ENCODE peak calls at places on chromosomes 4 and X, in seven cellular contexts. L is K562, Y is A549, F is SK-N-SH, C is HepG2, I is HCT116, N is endothelial cell of umbilical vein. P is an unnamed sample.

GRCh38 chrX:47854474-47854873 is 17.8 kb downstream of the ZNF81 start:
- DNase-seq in C (no peak), N (peak), I (no peak), L (no peak), Y (no peak), F (peak), P (peak)

GRCh38 chr4:123856689-123857545 is 460.3 kb downstream of the SPRY1 start:
- DNase-seq in Y (peak), I (no peak), F (peak), N (peak), L (no peak), C (peak), P (peak)

GRCh38 chrX:15451913-15452312 is 41.2 kb downstream of the PIR start:
- DNase-seq in I (no peak), L (no peak), N (no peak), C (no peak), Y (no peak), F (no peak), P (no peak)

GRCh38 chrX:136863826-136864225 is 16.7 kb downstream of the RBMX start:
- DNase-seq in F (no peak), Y (no peak), I (no peak), N (no peak), L (no peak), C (no peak), P (no peak)

GRCh38 chr4:38672247-38673071 is 8.5 kb downstream of the KLF3 start:
- DNase-seq in N (no peak), F (peak), L (peak), C (peak), I (no peak), Y (peak), P (no peak)

GRCh38 chrX:155881158-155881993 is at the start of gene VAMP7:
- DNase-seq in L (peak), N (peak), F (peak), C (peak), Y (peak), I (peak), P (peak)

GRCh38 chrX:9873952-9874351 is 87.7 kb downstream of the SHROOM2 start:
- DNase-seq in C (peak), Y (peak), L (peak), F (peak), N (peak), I (peak), P (peak)

GRCh38 chrX:129193357-129193756 is 329.9 kb downstream of the SMARCA1 start:
- DNase-seq in L (no peak), C (peak), Y (no peak), F (no peak), N (no peak), I (no peak), P (no peak)

GRCh38 chr4:51843309-51844156 is 580 bp downstream of the DCUN1D4 start:
- DNase-seq in C (peak), Y (peak), N (peak), F (peak), L (peak), I (no peak), P (peak)

GRCh38 chr4:90064196-90064595 is 63.0 kb upstream of the CCSER1 start:
- DNase-seq in L (no peak), Y (no peak), C (no peak), N (no peak), I (no peak), F (no peak), P (no peak)

GRCh38 chrX:40174594-40175415 is 77.0 kb upstream of the BCOR start:
- DNase-seq in Y (peak), I (no peak), N (peak), F (peak), L (no peak), C (peak), P (peak)

GRCh38 chrX:55907968-55908607 is 190.5 kb downstream of the RRAGB start:
- DNase-seq in I (peak), Y (peak), N (peak), F (no peak), C (no peak), L (peak), P (no peak)

GRCh38 chrX:136780738-136781137 is at the start of gene ARHGEF6:
- DNase-seq in Y (no peak), C (no peak), I (no peak), L (no peak), F (no peak), N (no peak), P (peak)

GRCh38 chr4:30103455-30103854 is 616.7 kb upstream of the PCDH7 start:
- DNase-seq in Y (no peak), I (no peak), C (no peak), N (peak), F (no peak), L (no peak), P (no peak)

GRCh38 chr4:8038702-8039251 is 99.1 kb upstream of the AFAP1 start:
- DNase-seq in F (no peak), C (no peak), L (no peak), N (no peak), Y (no peak), I (no peak), P (no peak)

GRCh38 chrX:24396236-24396929 is 35.9 kb downstream of the SUPT20HL1 start:
- DNase-seq in F (no peak), N (peak), C (no peak), L (no peak), I (no peak), Y (no peak), P (peak)

GRCh38 chr4:106418444-106418843 is 49.9 kb upstream of the GIMD1 start:
- DNase-seq in I (no peak), L (no peak), N (no peak), C (no peak), Y (no peak), F (peak), P (no peak)

GRCh38 chr4:181835348-181835747 is 407.9 kb upstream of the TENM3 start:
- DNase-seq in C (no peak), Y (no peak), I (no peak), N (no peak), L (no peak), F (no peak), P (no peak)

GRCh38 chr4:168831919-168832745 is 177.9 kb downstream of the CBR4 start:
- DNase-seq in L (peak), I (peak), Y (peak), C (peak), N (peak), F (peak), P (peak)

GRCh38 chrX:130829526-130830515 is 73.2 kb downstream of the ENOX2 start:
- DNase-seq in F (no peak), L (no peak), C (no peak), Y (no peak), I (no peak), N (no peak), P (peak)

GRCh38 chr4:151475338-151475737 is 66.4 kb downstream of the FHIP1A start:
- DNase-seq in C (no peak), N (no peak), L (no peak), I (no peak), F (no peak), Y (no peak), P (no peak)

GRCh38 chr4:7753271-7753670 is 186.4 kb downstream of the AFAP1 start:
- DNase-seq in F (no peak), L (no peak), C (no peak), Y (no peak), I (no peak), N (no peak), P (no peak)

GRCh38 chr4:88097781-88098180 is 60.7 kb downstream of the ABCG2 start:
- DNase-seq in C (no peak), Y (no peak), I (no peak), F (no peak), N (no peak), L (no peak), P (no peak)

GRCh38 chr4:56511098-56511497 is 5.5 kb downstream of the ARL9 start:
- DNase-seq in N (no peak), I (no peak), L (no peak), F (no peak), Y (no peak), C (no peak), P (no peak)

GRCh38 chr4:126734465-126734864 is 898.3 kb upstream of the INTU start:
- DNase-seq in I (no peak), Y (no peak), C (no peak), F (no peak), N (no peak), L (no peak), P (no peak)

GRCh38 chr4:80153800-80154546 is 43.3 kb upstream of the PRDM8 start:
- DNase-seq in N (no peak), Y (no peak), I (no peak), F (peak), C (no peak), L (no peak), P (no peak)

GRCh38 chr4:105146286-105147219 is at the start of gene TET2:
- DNase-seq in F (peak), N (peak), C (peak), L (peak), Y (peak), I (peak), P (peak)

GRCh38 chr4:7938513-7939376 is 916 bp downstream of the AFAP1 start:
- DNase-seq in I (no peak), Y (peak), L (no peak), F (peak), C (no peak), N (peak), P (no peak)

GRCh38 chr4:139655116-139655515 is 10.5 kb upstream of the MGST2 start:
- DNase-seq in C (peak), Y (peak), N (peak), L (no peak), F (peak), I (no peak), P (peak)

GRCh38 chrX:46376246-46376885 is 168.9 kb downstream of the ZNF674 start:
- DNase-seq in I (peak), L (no peak), F (no peak), Y (peak), C (peak), N (peak), P (peak)

GRCh38 chr4:75673027-75673958 is at the start of gene G3BP2:
- DNase-seq in I (peak), L (peak), F (peak), Y (peak), N (peak), C (peak), P (peak)

GRCh38 chrX:1440506-1440905 is 12.2 kb downstream of the ASMTL start:
- DNase-seq in C (no peak), Y (no peak), L (no peak), F (no peak), I (no peak), N (no peak), P (no peak)

GRCh38 chrX:21374163-21374993 is at the start of gene CNKSR2:
- DNase-seq in I (no peak), F (peak), C (no peak), Y (peak), N (peak), L (no peak), P (peak)

GRCh38 chr4:77043507-77044131 is 32.2 kb downstream of the CCNI start:
- DNase-seq in C (no peak), F (no peak), N (no peak), I (no peak), L (no peak), Y (no peak), P (no peak)

GRCh38 chr4:38013461-38014366 is 53.5 kb downstream of the PTTG2 start:
- DNase-seq in F (no peak), Y (no peak), L (no peak), N (no peak), I (peak), C (no peak), P (no peak)

GRCh38 chrX:20015945-20016617 is 25.2 kb upstream of the BCLAF3 start:
- DNase-seq in L (no peak), N (no peak), C (no peak), F (no peak), I (no peak), Y (no peak), P (no peak)

GRCh38 chr4:142719854-142720541 is 126.1 kb downstream of the INPP4B start:
- DNase-seq in N (peak), I (peak), C (no peak), Y (peak), F (peak), L (no peak), P (peak)

GRCh38 chrX:78822157-78822683 is 74.7 kb downstream of the LPAR4 start:
- DNase-seq in Y (no peak), C (no peak), I (no peak), N (no peak), F (no peak), L (no peak), P (no peak)

GRCh38 chrX:109485470-109486340 is 3.8 kb upstream of the GUCY2F start:
- DNase-seq in N (peak), Y (peak), L (peak), I (peak), C (peak), F (peak), P (peak)

GRCh38 chrX:65671286-65671685 is 3.8 kb downstream of the MSN start:
- DNase-seq in C (no peak), N (no peak), I (no peak), Y (no peak), F (no peak), L (no peak), P (no peak)
- TF ChIP-seq MAX in C (no peak), N (no peak), I (no peak), Y (no peak), F (no peak), L (no peak), P (no peak)

GRCh38 chr4:70927502-70928139 is 25.5 kb downstream of the MOB1B start:
- DNase-seq in F (no peak), C (no peak), N (no peak), I (no peak), Y (no peak), L (no peak), P (no peak)
- TF ChIP-seq CTCF in F (no peak), C (no peak), N (no peak), I (no peak), Y (no peak), L (no peak), P (no peak)

DNA sequence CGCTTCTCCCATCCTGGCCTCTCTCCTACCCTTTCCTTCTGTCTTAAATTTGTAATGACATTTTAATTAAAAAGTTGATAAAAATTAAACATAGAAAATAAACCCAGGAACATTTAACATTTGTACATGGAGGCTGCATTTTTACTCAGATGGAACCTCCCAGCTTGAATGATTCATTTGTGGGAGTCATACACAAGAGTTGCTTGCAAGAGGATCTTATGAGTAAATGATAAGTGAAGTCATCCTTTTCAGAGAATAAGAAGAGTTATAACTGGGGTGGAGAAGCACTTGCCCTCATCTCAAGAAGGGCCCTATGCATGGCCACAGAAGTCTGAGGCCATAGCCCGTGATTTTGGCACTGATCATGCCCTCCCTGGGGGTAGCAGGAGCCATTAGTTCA is 482.9 kb upstream of the BOD1L1 start:
- DNase-seq in F (no peak), I (no peak), C (no peak), N (no peak), L (no peak), Y (peak), P (no peak)
- H3K4me3 ChIP-seq in F (no peak), I (no peak), C (no peak), N (no peak), L (no peak), Y (no peak), P (no peak)

DNA sequence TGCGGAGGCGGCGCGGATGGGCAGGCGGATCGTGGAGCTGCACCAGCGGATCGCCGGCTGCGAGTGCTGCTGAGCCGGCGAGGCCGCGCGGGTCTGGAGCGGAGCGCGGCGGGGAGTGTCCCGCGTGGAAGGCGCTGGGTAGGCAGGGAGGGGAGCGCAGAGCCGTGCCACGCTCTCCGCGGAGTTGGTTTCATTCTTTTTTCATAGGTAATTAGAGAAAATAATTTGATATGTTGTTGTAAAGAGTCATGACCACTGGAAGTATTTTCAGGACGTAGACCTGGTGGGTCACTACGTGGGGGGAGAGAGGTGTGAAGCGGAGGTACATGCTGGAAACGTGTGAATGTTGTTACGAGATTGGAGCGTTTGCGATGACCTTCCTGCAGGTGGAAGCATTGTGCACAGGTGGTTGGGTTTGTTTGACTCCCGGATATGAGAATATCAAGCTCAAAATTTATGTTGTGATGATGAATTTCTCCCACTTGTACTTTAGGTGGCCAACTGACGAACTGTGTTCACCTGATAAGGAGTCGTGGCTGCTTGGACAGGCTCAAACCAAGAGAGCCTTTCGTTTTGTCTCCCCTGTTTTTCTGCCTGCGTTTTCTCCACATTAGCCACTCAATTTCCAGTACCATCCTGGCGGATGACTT is 19.1 kb upstream of the S100P start:
- DNase-seq in Y (peak), N (peak), C (peak), I (peak), F (peak), L (peak), P (peak)
- TF ChIP-seq MAX in Y (peak), N (no peak), C (peak), I (no peak), F (peak), L (no peak), P (peak)

P was measured in NB4.